ENCODE peak calls at places on chromosomes 2 and 18, in six cellular contexts. H is natural killer cell, C is head of caudate nucleus, Y is caudate nucleus, L is NCI-H1048, A is fibroblast of gingiva. F is an unnamed sample.

GRCh38 chr2:170554278-170554955 is 160.7 kb upstream of the SP5 start:
- DNase-seq in A (peak), C (no peak), H (no peak), L (no peak), Y (no peak), F (no peak)

GRCh38 chr18:79738041-79738461 is 58.4 kb downstream of the CTDP1 start:
- DNase-seq in L (no peak), A (no peak), Y (no peak), H (no peak), C (no peak), F (no peak)

GRCh38 chr2:170170281-170171035 is 7.5 kb upstream of the MYO3B start:
- DNase-seq in Y (no peak), H (no peak), A (peak), C (no peak), L (no peak), F (no peak)

GRCh38 chr2:134206573-134206972 is 47.3 kb upstream of the MGAT5 start:
- DNase-seq in A (peak), Y (no peak), L (no peak), C (no peak), H (no peak), F (no peak)

GRCh38 chr2:161273038-161273760 is 35.0 kb upstream of the PSMD14 start:
- DNase-seq in C (no peak), Y (no peak), A (peak), L (peak), H (no peak), F (peak)

GRCh38 chr18:434410-434809 is 66.1 kb downstream of the COLEC12 start:
- DNase-seq in C (no peak), A (peak), Y (no peak), L (no peak), H (no peak), F (no peak)

GRCh38 chr18:78503129-78503528 is 476.5 kb upstream of the SALL3 start:
- DNase-seq in A (no peak), L (no peak), C (no peak), H (no peak), Y (no peak), F (no peak)

GRCh38 chr2:18701981-18702380 is 112.6 kb upstream of the NT5C1B start:
- DNase-seq in A (peak), C (no peak), Y (no peak), L (no peak), H (no peak), F (no peak)

GRCh38 chr2:76721226-76721625 is 801.0 kb downstream of the LRRTM4 start:
- DNase-seq in C (no peak), L (no peak), Y (no peak), A (no peak), H (no peak), F (no peak)

GRCh38 chr2:53569957-53570727 is 197.5 kb upstream of the CHAC2 start:
- DNase-seq in L (no peak), A (no peak), H (no peak), Y (no peak), C (no peak), F (no peak)

GRCh38 chr18:48545690-48546365 is 7.0 kb downstream of the CTIF start:
- DNase-seq in Y (peak), C (peak), H (no peak), A (peak), L (no peak), F (peak)

GRCh38 chr2:75896779-75897366 is 186.2 kb upstream of the GCFC2 start:
- DNase-seq in A (no peak), H (no peak), C (no peak), Y (peak), L (peak), F (peak)

GRCh38 chr18:26863122-26863879 is 2.2 kb downstream of the AQP4 start:
- DNase-seq in L (peak), H (no peak), C (peak), Y (peak), A (no peak), F (peak)

GRCh38 chr2:122105885-122106221 is 350.4 kb downstream of the TSN start:
- DNase-seq in Y (no peak), A (no peak), L (peak), H (no peak), C (no peak), F (no peak)

GRCh38 chr2:239394978-239395377 is 5.8 kb downstream of the HDAC4 start:
- DNase-seq in H (no peak), Y (no peak), A (no peak), C (no peak), L (no peak), F (no peak)

GRCh38 chr2:18093196-18093595 is 214.7 kb downstream of the KCNS3 start:
- DNase-seq in L (no peak), A (no peak), C (no peak), Y (no peak), H (no peak), F (no peak)

GRCh38 chr18:55265916-55266488 is 306.7 kb upstream of the CCDC68 start:
- DNase-seq in Y (no peak), H (no peak), C (no peak), L (no peak), A (peak), F (no peak)

GRCh38 chr2:10575566-10576300 is 114.0 kb downstream of the NOL10 start:
- DNase-seq in H (no peak), A (peak), C (no peak), L (no peak), Y (no peak), F (no peak)

GRCh38 chr2:69933839-69934613 is 19.1 kb downstream of the MXD1 start:
- DNase-seq in A (peak), L (no peak), C (peak), Y (no peak), H (no peak), F (peak)

GRCh38 chr2:234548720-234549420 is 52.0 kb upstream of the ARL4C start:
- DNase-seq in L (no peak), Y (no peak), A (no peak), H (no peak), C (no peak), F (peak)

GRCh38 chr18:23718243-23718720 is 29.0 kb downstream of the LAMA3 start:
- DNase-seq in L (no peak), C (no peak), H (no peak), A (peak), Y (no peak), F (no peak)